ENCODE peak calls at places on chromosomes 7 and 10, in four cellular contexts. One of them, this sample, is unnamed. For H3K9me3 and H3K4me1, the result is how much of the 10 kb centered on the place peaks cover.

GRCh38 chr7:100604078-100604975 is 2.2 kb downstream of the PCOLCE start:
- DNase-seq in breast epithelium: peak
- DNase-seq in astrocyte: no peak
- DNase-seq in fibroblast of lung: peak
- DNase-seq in this sample: peak

GRCh38 chr7:151289891-151290290 is 41.4 kb upstream of the SMARCD3 start:
- DNase-seq in astrocyte: no peak
- DNase-seq in breast epithelium: no peak
- DNase-seq in fibroblast of lung: no peak
- DNase-seq in this sample: no peak

GRCh38 chr10:31314256-31315183 is 4.5 kb upstream of the ZEB1 start:
- DNase-seq in fibroblast of lung: no peak
- DNase-seq in breast epithelium: no peak
- DNase-seq in astrocyte: no peak
- DNase-seq in this sample: no peak

GRCh38 chr7:128829391-128830166 is 627 bp upstream of the FLNC start:
- DNase-seq in breast epithelium: no peak
- DNase-seq in fibroblast of lung: peak
- DNase-seq in astrocyte: peak
- DNase-seq in this sample: no peak

GRCh38 chr7:51482976-51483375 is 166.4 kb upstream of the COBL start:
- DNase-seq in breast epithelium: no peak
- DNase-seq in astrocyte: no peak
- DNase-seq in fibroblast of lung: no peak
- DNase-seq in this sample: no peak

GRCh38 chr7:34075976-34076375 is 170.6 kb downstream of the BMPER start:
- DNase-seq in astrocyte: no peak
- DNase-seq in fibroblast of lung: no peak
- DNase-seq in breast epithelium: no peak
- DNase-seq in this sample: no peak

GRCh38 chr7:146146866-146147265 is 30.3 kb downstream of the CNTNAP2 start:
- DNase-seq in astrocyte: peak
- DNase-seq in breast epithelium: no peak
- DNase-seq in fibroblast of lung: peak
- DNase-seq in this sample: no peak

GRCh38 chr10:62617702-62618451 is 186.6 kb upstream of the ADO start:
- DNase-seq in fibroblast of lung: no peak
- DNase-seq in astrocyte: no peak
- DNase-seq in breast epithelium: no peak
- DNase-seq in this sample: no peak

GRCh38 chr7:122544463-122544862 is 154.5 kb downstream of the RNF133 start:
- DNase-seq in fibroblast of lung: no peak
- DNase-seq in astrocyte: no peak
- DNase-seq in breast epithelium: no peak
- DNase-seq in this sample: no peak

GRCh38 chr7:36349626-36350025 is 40.0 kb upstream of the ANLN start:
- DNase-seq in astrocyte: no peak
- DNase-seq in breast epithelium: no peak
- DNase-seq in fibroblast of lung: no peak
- DNase-seq in this sample: no peak

GRCh38 chr7:5452470-5452899 is 28.9 kb upstream of the TNRC18 start:
- DNase-seq in astrocyte: no peak
- DNase-seq in fibroblast of lung: no peak
- DNase-seq in breast epithelium: no peak
- DNase-seq in this sample: no peak

GRCh38 chr10:74977913-74978847 is 133.3 kb upstream of the SAMD8 start:
- DNase-seq in astrocyte: no peak
- DNase-seq in fibroblast of lung: no peak
- DNase-seq in breast epithelium: no peak
- DNase-seq in this sample: peak

GRCh38 chr7:71504697-71505441 is 372.9 kb downstream of the GALNT17 start:
- DNase-seq in fibroblast of lung: no peak
- DNase-seq in astrocyte: no peak
- DNase-seq in breast epithelium: no peak
- DNase-seq in this sample: no peak

GRCh38 chr7:151626422-151627115 is 106.9 kb upstream of the RHEB start:
- DNase-seq in breast epithelium: no peak
- DNase-seq in fibroblast of lung: peak
- DNase-seq in astrocyte: no peak
- DNase-seq in this sample: no peak

GRCh38 chr10:103497161-103497915 is 3.8 kb downstream of the NEURL1 start:
- DNase-seq in fibroblast of lung: no peak
- DNase-seq in astrocyte: no peak
- DNase-seq in breast epithelium: no peak
- DNase-seq in this sample: no peak

GRCh38 chr7:155338632-155339320 is 41.1 kb downstream of the INSIG1 start:
- DNase-seq in fibroblast of lung: no peak
- DNase-seq in astrocyte: no peak
- DNase-seq in breast epithelium: no peak
- DNase-seq in this sample: no peak

GRCh38 chr10:113261130-113261529 is 291.7 kb upstream of the HABP2 start:
- DNase-seq in astrocyte: no peak
- DNase-seq in fibroblast of lung: no peak
- DNase-seq in breast epithelium: no peak
- DNase-seq in this sample: no peak

GRCh38 chr7:70805360-70805759 is 326.6 kb upstream of the GALNT17 start:
- DNase-seq in astrocyte: peak
- DNase-seq in fibroblast of lung: no peak
- DNase-seq in breast epithelium: no peak
- DNase-seq in this sample: no peak

GRCh38 chr7:154907651-154908620 is 95.0 kb downstream of the PAXIP1 start:
- DNase-seq in fibroblast of lung: no peak
- DNase-seq in astrocyte: no peak
- DNase-seq in breast epithelium: no peak
- DNase-seq in this sample: no peak

GRCh38 chr7:78873117-78873516 is 580.4 kb downstream of the MAGI2 start:
- DNase-seq in breast epithelium: no peak
- DNase-seq in astrocyte: no peak
- DNase-seq in fibroblast of lung: no peak
- DNase-seq in this sample: no peak

GRCh38 chr7:103343758-103344452 is 662 bp downstream of the DNAJC2 start:
- DNase-seq in breast epithelium: no peak
- DNase-seq in fibroblast of lung: peak
- DNase-seq in astrocyte: peak
- DNase-seq in this sample: peak

GRCh38 chr10:19888061-19888660 is 71.9 kb downstream of the PLXDC2 start:
- DNase-seq in breast epithelium: no peak
- DNase-seq in fibroblast of lung: no peak
- DNase-seq in astrocyte: no peak
- DNase-seq in this sample: no peak

GRCh38 chr10:68900427-68901105 is 549 bp upstream of the DDX50 start:
- DNase-seq in breast epithelium: no peak
- DNase-seq in astrocyte: peak
- DNase-seq in fibroblast of lung: no peak
- DNase-seq in this sample: no peak

GRCh38 chr7:127588019-127588696 is at the start of gene ARF5:
- DNase-seq in fibroblast of lung: peak
- DNase-seq in astrocyte: peak
- DNase-seq in breast epithelium: peak
- DNase-seq in this sample: peak

GRCh38 chr10:117830832-117831231 is 215.9 kb downstream of the RAB11FIP2 start:
- DNase-seq in astrocyte: no peak
- DNase-seq in breast epithelium: no peak
- DNase-seq in fibroblast of lung: no peak
- DNase-seq in this sample: peak

GRCh38 chr7:22640269-22640668 is 86.7 kb upstream of the IL6 start:
- DNase-seq in breast epithelium: no peak
- DNase-seq in astrocyte: no peak
- DNase-seq in fibroblast of lung: no peak
- DNase-seq in this sample: peak

GRCh38 chr7:9189683-9190082 is 756.3 kb downstream of the NXPH1 start:
- DNase-seq in fibroblast of lung: no peak
- DNase-seq in breast epithelium: no peak
- DNase-seq in astrocyte: no peak
- DNase-seq in this sample: no peak

GRCh38 chr7:51316262-51316665 is 345 bp downstream of the COBL start:
- DNase-seq in fibroblast of lung: no peak
- DNase-seq in breast epithelium: peak
- DNase-seq in astrocyte: no peak
- DNase-seq in this sample: no peak

DNA sequence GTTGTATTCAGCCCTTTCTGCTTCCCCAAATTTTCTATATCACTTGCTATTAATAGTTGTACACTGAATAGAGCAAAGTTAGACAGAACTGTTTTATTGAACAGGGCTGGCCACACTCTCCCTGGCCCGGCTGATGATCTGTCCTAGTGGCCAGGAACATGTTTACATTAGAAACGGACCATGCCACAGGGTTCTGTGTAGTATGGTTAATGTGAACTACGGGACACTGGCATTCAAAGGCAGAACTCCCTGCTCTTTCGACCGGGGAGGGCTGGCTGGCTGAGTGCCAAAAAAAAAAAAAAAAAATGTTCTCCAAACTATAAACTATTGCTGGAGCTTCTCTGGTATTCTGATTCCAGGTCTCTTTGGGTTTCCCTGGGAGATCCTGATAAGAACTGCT is 1262.6 kb upstream of the SORCS1 start:
- DNase-seq in fibroblast of lung: no peak
- DNase-seq in breast epithelium: no peak
- DNase-seq in astrocyte: no peak
- DNase-seq in this sample: no peak
- H3K9me3 ChIP-seq in fibroblast of lung: under half
- H3K9me3 ChIP-seq in breast epithelium: under half
- H3K9me3 ChIP-seq in astrocyte: under half
- H3K9me3 ChIP-seq in this sample: under half

GRCh38 chr10:80581469-80581835 is 43.8 kb downstream of the SH2D4B start:
- DNase-seq in breast epithelium: no peak
- DNase-seq in fibroblast of lung: no peak
- DNase-seq in astrocyte: no peak
- DNase-seq in this sample: no peak

GRCh38 chr10:80580811-80581468 is 43.2 kb downstream of the SH2D4B start:
- DNase-seq in breast epithelium: no peak
- DNase-seq in astrocyte: no peak
- DNase-seq in fibroblast of lung: no peak
- DNase-seq in this sample: no peak

GRCh38 chr10:80582561-80582960 is 44.9 kb downstream of the SH2D4B start:
- DNase-seq in astrocyte: no peak
- DNase-seq in breast epithelium: no peak
- DNase-seq in fibroblast of lung: no peak
- DNase-seq in this sample: no peak

GRCh38 chr10:80579370-80579769 is 41.7 kb downstream of the SH2D4B start:
- DNase-seq in breast epithelium: no peak
- DNase-seq in astrocyte: no peak
- DNase-seq in fibroblast of lung: no peak
- DNase-seq in this sample: no peak

DNA sequence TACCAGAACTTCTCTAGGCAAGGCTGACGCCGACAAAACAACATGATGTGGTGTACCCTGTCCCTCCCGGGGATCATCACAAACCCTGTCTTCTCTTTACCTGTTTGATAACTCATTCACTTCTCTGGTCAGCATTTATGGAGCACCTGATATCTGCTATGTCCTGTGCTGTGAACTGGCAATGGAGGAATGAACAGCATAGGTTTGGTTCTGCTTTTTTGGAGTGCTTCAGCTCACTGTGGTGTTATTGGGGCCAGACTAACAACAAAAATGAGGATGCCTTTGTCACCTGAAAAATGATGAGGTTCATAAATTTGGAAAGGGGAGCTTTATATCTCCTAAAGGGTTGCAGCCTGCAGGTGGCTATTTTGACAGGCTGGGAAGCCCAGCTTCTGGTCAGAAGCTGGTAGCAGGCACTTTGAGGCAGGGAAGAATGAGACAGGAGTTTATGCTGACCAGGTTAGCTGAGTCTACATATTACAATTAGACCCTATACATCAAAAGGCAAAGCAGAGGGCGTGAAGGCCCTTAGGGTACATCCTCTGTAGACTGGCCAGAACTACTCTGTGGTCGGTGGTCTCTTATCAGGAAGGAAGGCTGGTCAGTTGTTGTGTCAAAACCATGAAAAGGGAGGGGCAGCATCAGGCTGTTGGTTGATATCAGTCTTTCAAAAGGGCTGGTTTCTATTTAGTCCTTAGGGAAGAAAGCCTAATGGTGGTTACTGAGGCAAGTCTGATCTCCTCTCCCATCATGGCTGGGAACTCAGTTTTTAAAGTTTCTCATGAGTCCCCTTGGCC is 42.3 kb downstream of the SH2D4B start:
- DNase-seq in astrocyte: no peak
- DNase-seq in breast epithelium: no peak
- DNase-seq in fibroblast of lung: no peak
- DNase-seq in this sample: no peak
- H3K4me3 ChIP-seq in astrocyte: no peak
- H3K4me3 ChIP-seq in breast epithelium: no peak
- H3K4me3 ChIP-seq in fibroblast of lung: no peak
- H3K4me3 ChIP-seq in this sample: no peak

DNA sequence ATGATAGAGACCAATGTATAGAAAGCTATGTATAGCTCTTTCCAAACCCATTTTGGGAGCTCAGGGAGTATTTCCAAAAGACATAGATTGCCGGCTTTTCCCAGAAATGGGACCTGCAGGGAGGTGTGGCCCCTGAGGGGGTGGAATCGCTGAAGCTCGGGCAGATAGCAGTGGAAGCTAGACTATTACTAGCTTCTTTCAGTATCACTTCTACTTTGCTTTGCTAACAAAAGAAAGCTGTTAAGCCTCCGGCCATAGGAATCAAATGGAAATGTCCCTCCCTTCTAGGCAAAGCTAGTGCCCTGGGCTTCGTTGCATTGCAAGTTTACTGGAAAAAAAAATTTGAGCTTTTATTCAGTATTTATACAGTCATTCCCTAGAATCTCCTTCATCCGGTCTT is 30.5 kb upstream of the XRCC2 start:
- DNase-seq in breast epithelium: no peak
- DNase-seq in fibroblast of lung: no peak
- DNase-seq in astrocyte: no peak
- DNase-seq in this sample: no peak
- H3K4me1 ChIP-seq in breast epithelium: under half
- H3K4me1 ChIP-seq in fibroblast of lung: under half
- H3K4me1 ChIP-seq in astrocyte: under half
- H3K4me1 ChIP-seq in this sample: under half

GRCh38 chr10:18566177-18566576 is 85.2 kb downstream of the NSUN6 start:
- DNase-seq in fibroblast of lung: no peak
- DNase-seq in breast epithelium: no peak
- DNase-seq in astrocyte: no peak
- DNase-seq in this sample: no peak

GRCh38 chr10:18567343-18567856 is 84.0 kb downstream of the NSUN6 start:
- DNase-seq in breast epithelium: no peak
- DNase-seq in astrocyte: no peak
- DNase-seq in fibroblast of lung: no peak
- DNase-seq in this sample: no peak

GRCh38 chr10:18561861-18562551 is 89.4 kb downstream of the NSUN6 start:
- DNase-seq in breast epithelium: no peak
- DNase-seq in astrocyte: no peak
- DNase-seq in fibroblast of lung: no peak
- DNase-seq in this sample: no peak

GRCh38 chr10:18563003-18563726 is 88.2 kb downstream of the NSUN6 start:
- DNase-seq in astrocyte: no peak
- DNase-seq in fibroblast of lung: no peak
- DNase-seq in breast epithelium: no peak
- DNase-seq in this sample: no peak

GRCh38 chr10:18565006-18565405 is 86.4 kb downstream of the NSUN6 start:
- DNase-seq in fibroblast of lung: no peak
- DNase-seq in breast epithelium: no peak
- DNase-seq in astrocyte: no peak
- DNase-seq in this sample: no peak
- H3K9me3 ChIP-seq in fibroblast of lung: under half
- H3K9me3 ChIP-seq in breast epithelium: under half
- H3K9me3 ChIP-seq in astrocyte: under half
- H3K9me3 ChIP-seq in this sample: under half

GRCh38 chr7:15197359-15197977 is 294.9 kb upstream of the DGKB start:
- DNase-seq in breast epithelium: no peak
- DNase-seq in astrocyte: peak
- DNase-seq in fibroblast of lung: peak
- DNase-seq in this sample: no peak
- H3K4me3 ChIP-seq in breast epithelium: no peak
- H3K4me3 ChIP-seq in astrocyte: no peak
- H3K4me3 ChIP-seq in fibroblast of lung: no peak
- H3K4me3 ChIP-seq in this sample: no peak

GRCh38 chr7:87689374-87689773 is 61.2 kb downstream of the RUNDC3B start:
- DNase-seq in breast epithelium: no peak
- DNase-seq in fibroblast of lung: no peak
- DNase-seq in astrocyte: no peak
- DNase-seq in this sample: no peak
- H3K4me1 ChIP-seq in breast epithelium: under half
- H3K4me1 ChIP-seq in fibroblast of lung: under half
- H3K4me1 ChIP-seq in astrocyte: under half
- H3K4me1 ChIP-seq in this sample: under half

This sample was measured in CD4-positive, CD25-positive, alpha-beta regulatory T cell.